ENCODE peak calls at places on chromosomes 6 and 20, in six cellular contexts. One of them, this sample, is unnamed.

GRCh38 chr20:19115581-19115980 is 96.9 kb upstream of the SLC24A3 start:
- DNase-seq in astrocyte: no peak
- DNase-seq in ovary: no peak
- DNase-seq in psoas muscle: no peak
- DNase-seq in OCI-LY7: no peak
- DNase-seq in brain microvascular endothelial cell: no peak
- DNase-seq in this sample: no peak

GRCh38 chr20:5178046-5178445 is 51.2 kb downstream of the CDS2 start:
- DNase-seq in brain microvascular endothelial cell: no peak
- DNase-seq in psoas muscle: no peak
- DNase-seq in astrocyte: no peak
- DNase-seq in OCI-LY7: no peak
- DNase-seq in ovary: no peak
- DNase-seq in this sample: no peak

GRCh38 chr20:14259691-14260090 is 77.7 kb downstream of the FLRT3 start:
- DNase-seq in ovary: no peak
- DNase-seq in psoas muscle: no peak
- DNase-seq in brain microvascular endothelial cell: no peak
- DNase-seq in astrocyte: peak; percentile 13
- DNase-seq in OCI-LY7: no peak
- DNase-seq in this sample: no peak

GRCh38 chr6:158037771-158038170 is 56.1 kb downstream of the SYNJ2 start:
- DNase-seq in astrocyte: no peak
- DNase-seq in brain microvascular endothelial cell: no peak
- DNase-seq in OCI-LY7: no peak
- DNase-seq in psoas muscle: no peak
- DNase-seq in ovary: peak; percentile 30
- DNase-seq in this sample: no peak

GRCh38 chr20:63736893-63737689 is 627 bp downstream of the LIME1 start:
- DNase-seq in OCI-LY7: peak; percentile 63
- DNase-seq in psoas muscle: no peak
- DNase-seq in ovary: peak; percentile 47
- DNase-seq in brain microvascular endothelial cell: no peak
- DNase-seq in astrocyte: no peak
- DNase-seq in this sample: no peak

GRCh38 chr6:2132416-2132815 is 113.0 kb downstream of the GMDS start:
- DNase-seq in OCI-LY7: no peak
- DNase-seq in astrocyte: peak; percentile 26
- DNase-seq in ovary: no peak
- DNase-seq in brain microvascular endothelial cell: no peak
- DNase-seq in psoas muscle: no peak
- DNase-seq in this sample: no peak

GRCh38 chr6:141562181-141562800 is 570.4 kb upstream of the GJE1 start:
- DNase-seq in OCI-LY7: no peak
- DNase-seq in astrocyte: no peak
- DNase-seq in brain microvascular endothelial cell: peak; percentile 5
- DNase-seq in ovary: peak; percentile 40
- DNase-seq in psoas muscle: peak; percentile 19
- DNase-seq in this sample: peak; percentile 74

GRCh38 chr6:27685278-27685677 is 212.4 kb upstream of the ZNF184 start:
- DNase-seq in astrocyte: no peak
- DNase-seq in OCI-LY7: no peak
- DNase-seq in ovary: no peak
- DNase-seq in psoas muscle: no peak
- DNase-seq in brain microvascular endothelial cell: no peak
- DNase-seq in this sample: no peak

GRCh38 chr6:87483929-87484328 is 11.2 kb downstream of the SLC35A1 start:
- DNase-seq in OCI-LY7: peak; percentile 57
- DNase-seq in psoas muscle: no peak
- DNase-seq in brain microvascular endothelial cell: peak; percentile 40
- DNase-seq in ovary: no peak
- DNase-seq in astrocyte: peak; percentile 68
- DNase-seq in this sample: peak; percentile 26

GRCh38 chr6:156982168-156982567 is 205.0 kb downstream of the ARID1B start:
- DNase-seq in psoas muscle: no peak
- DNase-seq in astrocyte: no peak
- DNase-seq in brain microvascular endothelial cell: no peak
- DNase-seq in ovary: no peak
- DNase-seq in OCI-LY7: peak; percentile 27
- DNase-seq in this sample: no peak

GRCh38 chr6:166951670-166952060 is 4.7 kb downstream of the RNASET2 start:
- DNase-seq in astrocyte: no peak
- DNase-seq in ovary: no peak
- DNase-seq in psoas muscle: no peak
- DNase-seq in OCI-LY7: no peak
- DNase-seq in brain microvascular endothelial cell: no peak
- DNase-seq in this sample: no peak

GRCh38 chr6:156980515-156980914 is 203.3 kb downstream of the ARID1B start:
- DNase-seq in ovary: no peak
- DNase-seq in psoas muscle: no peak
- DNase-seq in astrocyte: no peak
- DNase-seq in brain microvascular endothelial cell: no peak
- DNase-seq in OCI-LY7: no peak
- DNase-seq in this sample: no peak

GRCh38 chr6:168331058-168331457 is 11.5 kb upstream of the DACT2 start:
- DNase-seq in ovary: no peak
- DNase-seq in OCI-LY7: no peak
- DNase-seq in psoas muscle: no peak
- DNase-seq in astrocyte: no peak
- DNase-seq in brain microvascular endothelial cell: no peak
- DNase-seq in this sample: no peak

GRCh38 chr20:47879771-47880170 is 94.5 kb upstream of the SULF2 start:
- DNase-seq in brain microvascular endothelial cell: no peak
- DNase-seq in psoas muscle: no peak
- DNase-seq in OCI-LY7: no peak
- DNase-seq in astrocyte: no peak
- DNase-seq in ovary: no peak
- DNase-seq in this sample: no peak

GRCh38 chr6:10720229-10720959 is 2.5 kb upstream of the TMEM14C start:
- DNase-seq in psoas muscle: peak; percentile 45
- DNase-seq in brain microvascular endothelial cell: no peak
- DNase-seq in astrocyte: peak; percentile 14
- DNase-seq in ovary: peak; percentile 76
- DNase-seq in OCI-LY7: no peak
- DNase-seq in this sample: peak; percentile 88

GRCh38 chr6:127100510-127101140 is 17.8 kb upstream of the RSPO3 start:
- DNase-seq in brain microvascular endothelial cell: no peak
- DNase-seq in psoas muscle: no peak
- DNase-seq in OCI-LY7: no peak
- DNase-seq in astrocyte: no peak
- DNase-seq in ovary: no peak
- DNase-seq in this sample: peak; percentile 37

GRCh38 chr6:56483929-56484328 is 158.8 kb downstream of the DST start:
- DNase-seq in OCI-LY7: no peak
- DNase-seq in astrocyte: peak; percentile 70
- DNase-seq in brain microvascular endothelial cell: no peak
- DNase-seq in psoas muscle: no peak
- DNase-seq in ovary: no peak
- DNase-seq in this sample: no peak

GRCh38 chr20:47361268-47361665 is 4.8 kb upstream of the ZMYND8 start:
- DNase-seq in brain microvascular endothelial cell: no peak
- DNase-seq in OCI-LY7: no peak
- DNase-seq in astrocyte: no peak
- DNase-seq in ovary: no peak
- DNase-seq in psoas muscle: no peak
- DNase-seq in this sample: no peak

GRCh38 chr6:71510057-71510713 is 221.6 kb downstream of the OGFRL1 start:
- DNase-seq in psoas muscle: peak; percentile 31
- DNase-seq in OCI-LY7: peak; percentile 65
- DNase-seq in ovary: peak; percentile 47
- DNase-seq in astrocyte: peak; percentile 68
- DNase-seq in brain microvascular endothelial cell: peak; percentile 58
- DNase-seq in this sample: peak; percentile 6

GRCh38 chr6:160300076-160300695 is 41.6 kb upstream of the SLC22A2 start:
- DNase-seq in ovary: no peak
- DNase-seq in OCI-LY7: no peak
- DNase-seq in brain microvascular endothelial cell: no peak
- DNase-seq in psoas muscle: no peak
- DNase-seq in astrocyte: no peak
- DNase-seq in this sample: no peak

GRCh38 chr6:148080311-148080710 is 262.3 kb upstream of the SASH1 start:
- DNase-seq in brain microvascular endothelial cell: no peak
- DNase-seq in astrocyte: no peak
- DNase-seq in ovary: no peak
- DNase-seq in psoas muscle: no peak
- DNase-seq in OCI-LY7: no peak
- DNase-seq in this sample: no peak

GRCh38 chr6:158516098-158516497 is 43.8 kb upstream of the TMEM181 start:
- DNase-seq in OCI-LY7: no peak
- DNase-seq in astrocyte: no peak
- DNase-seq in ovary: no peak
- DNase-seq in brain microvascular endothelial cell: no peak
- DNase-seq in psoas muscle: no peak
- DNase-seq in this sample: no peak

GRCh38 chr20:36238760-36239159 is 2.5 kb downstream of the AAR2 start:
- DNase-seq in psoas muscle: no peak
- DNase-seq in brain microvascular endothelial cell: no peak
- DNase-seq in OCI-LY7: no peak
- DNase-seq in ovary: no peak
- DNase-seq in astrocyte: no peak
- DNase-seq in this sample: no peak

GRCh38 chr6:48068326-48069191 is 42.4 kb downstream of the PTCHD4 start:
- DNase-seq in OCI-LY7: no peak
- DNase-seq in ovary: no peak
- DNase-seq in psoas muscle: peak; percentile 7
- DNase-seq in astrocyte: no peak
- DNase-seq in brain microvascular endothelial cell: no peak
- DNase-seq in this sample: no peak

GRCh38 chr20:33408716-33409654 is 7.7 kb upstream of the CDK5RAP1 start:
- DNase-seq in psoas muscle: no peak
- DNase-seq in ovary: no peak
- DNase-seq in OCI-LY7: peak; percentile 89
- DNase-seq in brain microvascular endothelial cell: no peak
- DNase-seq in astrocyte: no peak
- DNase-seq in this sample: no peak

GRCh38 chr6:56156643-56157042 is 90.7 kb downstream of the COL21A1 start:
- DNase-seq in OCI-LY7: no peak
- DNase-seq in ovary: no peak
- DNase-seq in brain microvascular endothelial cell: peak; percentile 52
- DNase-seq in astrocyte: peak; percentile 11
- DNase-seq in psoas muscle: no peak
- DNase-seq in this sample: no peak

GRCh38 chr20:23043376-23043775 is 6.1 kb downstream of the THBD start:
- DNase-seq in ovary: no peak
- DNase-seq in brain microvascular endothelial cell: no peak
- DNase-seq in astrocyte: no peak
- DNase-seq in psoas muscle: no peak
- DNase-seq in OCI-LY7: peak; percentile 2
- DNase-seq in this sample: no peak

GRCh38 chr6:28207244-28208179 is 17.6 kb upstream of the ZSCAN9 start:
- DNase-seq in psoas muscle: no peak
- DNase-seq in ovary: no peak
- DNase-seq in OCI-LY7: no peak
- DNase-seq in astrocyte: peak; percentile 11
- DNase-seq in brain microvascular endothelial cell: peak; percentile 32
- DNase-seq in this sample: peak; percentile 34

GRCh38 chr20:41671143-41671542 is 53.0 kb upstream of the CHD6 start:
- DNase-seq in psoas muscle: no peak
- DNase-seq in brain microvascular endothelial cell: no peak
- DNase-seq in ovary: no peak
- DNase-seq in OCI-LY7: no peak
- DNase-seq in astrocyte: no peak
- DNase-seq in this sample: no peak

GRCh38 chr6:170221052-170221752 is 69.7 kb downstream of the DLL1 start:
- DNase-seq in astrocyte: no peak
- DNase-seq in ovary: peak; percentile 21
- DNase-seq in psoas muscle: no peak
- DNase-seq in OCI-LY7: no peak
- DNase-seq in brain microvascular endothelial cell: no peak
- DNase-seq in this sample: peak; percentile 56

GRCh38 chr6:136723780-136724179 is 68.5 kb downstream of the MAP3K5 start:
- DNase-seq in ovary: no peak
- DNase-seq in psoas muscle: no peak
- DNase-seq in astrocyte: no peak
- DNase-seq in OCI-LY7: peak; percentile 80
- DNase-seq in brain microvascular endothelial cell: no peak
- DNase-seq in this sample: peak; percentile 64

This sample was measured in KBM-7.